ENCODE peak calls at places on chromosomes 16 and 17, in six cellular contexts. T, H, B, N, L and P are unnamed samples.

GRCh38 chr16:27748868-27749546 is 199.1 kb downstream of the KATNIP start:
- DNase-seq in B (peak; percentile 77), N (peak; percentile 58), T (peak; percentile 84), H (peak; percentile 60), L (peak; percentile 25), P (no peak)

GRCh38 chr17:15883617-15884111 is 61.3 kb upstream of the ADORA2B start:
- DNase-seq in H (peak; percentile 49), N (no peak), B (no peak), T (peak; percentile 50), L (no peak), P (no peak)

GRCh38 chr16:68267612-68268405 is 3.5 kb downstream of the SLC7A6 start:
- DNase-seq in T (no peak), H (no peak), L (peak; percentile 61), B (peak; percentile 54), N (no peak), P (no peak)

GRCh38 chr16:81610144-81610842 is 165.7 kb downstream of the CMIP start:
- DNase-seq in H (no peak), T (no peak), B (no peak), L (no peak), N (no peak), P (no peak)

GRCh38 chr16:7278636-7279035 is 54.0 kb upstream of the RBFOX1 start:
- DNase-seq in H (no peak), B (no peak), N (no peak), T (no peak), L (no peak), P (no peak)

GRCh38 chr16:7294020-7294419 is 38.6 kb upstream of the RBFOX1 start:
- DNase-seq in B (no peak), H (no peak), N (no peak), L (no peak), T (no peak), P (no peak)

GRCh38 chr17:64107517-64108235 is 22.3 kb downstream of the ERN1 start:
- DNase-seq in L (peak; percentile 35), H (no peak), T (peak; percentile 7), B (no peak), N (no peak), P (no peak)

GRCh38 chr16:2224183-2224486 is 744 bp downstream of the E4F1 start:
- DNase-seq in B (no peak), H (no peak), L (peak; percentile 45), N (no peak), T (peak; percentile 60), P (no peak)

GRCh38 chr17:7577327-7578199 is 1.9 kb upstream of the CD68 start:
- DNase-seq in L (no peak), B (no peak), H (no peak), N (no peak), T (no peak), P (no peak)

GRCh38 chr17:1519678-1520077 is 3.3 kb upstream of the INPP5K start:
- DNase-seq in T (no peak), L (no peak), N (no peak), H (no peak), B (no peak), P (no peak)

GRCh38 chr17:66494023-66494803 is 191.8 kb downstream of the PRKCA start:
- DNase-seq in N (peak; percentile 27), B (no peak), H (peak; percentile 80), T (no peak), L (no peak), P (peak; percentile 16)

GRCh38 chr17:19312406-19312805 is 50.1 kb downstream of the B9D1 start:
- DNase-seq in B (no peak), L (no peak), T (no peak), H (no peak), N (no peak), P (no peak)

GRCh38 chr17:74214642-74215331 is 1.4 kb downstream of the TTYH2 start:
- DNase-seq in L (no peak), T (no peak), B (no peak), H (no peak), N (no peak), P (no peak)

GRCh38 chr16:73369841-73370240 is 321.9 kb upstream of the ZFHX3 start:
- DNase-seq in H (no peak), L (no peak), T (no peak), N (no peak), B (no peak), P (no peak)

GRCh38 chr16:2022723-2023097 is 3.1 kb downstream of the NPW start:
- DNase-seq in L (no peak), T (no peak), H (no peak), N (no peak), B (peak; percentile 82), P (no peak)

GRCh38 chr16:12252616-12253015 is 276.1 kb downstream of the SNX29 start:
- DNase-seq in T (no peak), L (no peak), B (no peak), N (no peak), H (no peak), P (peak; percentile 63)

GRCh38 chr17:67258836-67259468 is 14.0 kb upstream of the HELZ start:
- DNase-seq in L (no peak), H (no peak), B (no peak), N (peak; percentile 42), T (no peak), P (no peak)

GRCh38 chr17:36657763-36658490 is 56.5 kb downstream of the MRM1 start:
- DNase-seq in N (peak; percentile 56), B (peak; percentile 86), L (no peak), T (no peak), H (no peak), P (no peak)

GRCh38 chr17:72089453-72089987 is 31.3 kb upstream of the SOX9 start:
- DNase-seq in T (no peak), L (no peak), N (no peak), B (no peak), H (no peak), P (no peak)

GRCh38 chr16:56354016-56354415 is 71.3 kb downstream of the AMFR start:
- DNase-seq in N (no peak), T (no peak), B (no peak), H (no peak), L (no peak), P (no peak)

GRCh38 chr17:6254036-6254435 is 180.9 kb downstream of the AIPL1 start:
- DNase-seq in B (no peak), L (no peak), N (no peak), H (no peak), T (no peak), P (peak; percentile 74)

GRCh38 chr17:78048346-78049292 is 79.9 kb downstream of the TMC6 start:
- DNase-seq in T (peak; percentile 6), H (no peak), N (no peak), B (no peak), L (no peak), P (no peak)

GRCh38 chr17:49696233-49696761 is 11.5 kb downstream of the SLC35B1 start:
- DNase-seq in N (peak; percentile 88), B (no peak), T (peak; percentile 34), L (no peak), H (no peak), P (no peak)

GRCh38 chr17:2865228-2865627 is 69.0 kb downstream of the RAP1GAP2 start:
- DNase-seq in N (no peak), H (no peak), L (no peak), B (no peak), T (no peak), P (no peak)

GRCh38 chr17:61875285-61875684 is 12.0 kb upstream of the BRIP1 start:
- DNase-seq in L (no peak), T (no peak), H (no peak), B (no peak), N (no peak), P (no peak)

GRCh38 chr17:7394452-7395191 is at the start of gene PLSCR3:
- DNase-seq in T (peak; percentile 90), N (peak; percentile 90), L (peak; percentile 75), H (peak; percentile 31), B (peak; percentile 89), P (peak; percentile 61)

GRCh38 chr17:44829558-44830358 is at the start of gene GJC1:
- DNase-seq in L (no peak), H (no peak), T (no peak), N (peak; percentile 50), B (peak; percentile 85), P (no peak)

GRCh38 chr17:17151055-17151454 is 55.1 kb downstream of the PLD6 start:
- DNase-seq in H (peak; percentile 68), N (peak; percentile 62), L (no peak), B (no peak), T (no peak), P (no peak)

GRCh38 chr16:86774931-86775330 is 196.6 kb downstream of the FOXL1 start:
- DNase-seq in N (no peak), B (no peak), L (no peak), H (no peak), T (no peak), P (no peak)

GRCh38 chr17:8799001-8799850 is at the start of gene MFSD6L:
- DNase-seq in H (no peak), L (no peak), N (peak; percentile 37), B (peak; percentile 91), T (no peak), P (no peak)

GRCh38 chr17:19301973-19302372 is 60.5 kb downstream of the B9D1 start:
- DNase-seq in L (no peak), B (no peak), T (no peak), H (no peak), N (no peak), P (no peak)

GRCh38 chr16:23374721-23375120 is 72.6 kb downstream of the SCNN1B start:
- DNase-seq in H (no peak), N (no peak), T (no peak), B (no peak), L (no peak), P (no peak)

GRCh38 chr16:46961373-46962353 is 11.8 kb downstream of the DNAJA2 start:
- DNase-seq in H (no peak), L (no peak), B (no peak), N (peak; percentile 66), T (no peak), P (no peak)

GRCh38 chr16:86609115-86609514 is 30.8 kb downstream of the FOXL1 start:
- DNase-seq in L (no peak), T (no peak), B (no peak), N (no peak), H (peak; percentile 90), P (no peak)